ENCODE peak calls at places on chromosomes 12 and 14, in six cellular contexts. D is endothelial cell, M is adrenal gland, Z is GM12865, A is GM23338, V is tibial artery. O is an unnamed sample.

GRCh38 chr14:74407801-74408154 is 18.2 kb downstream of the SYNDIG1L start:
- DNase-seq in A (no peak), Z (no peak), M (no peak), V (no peak), D (no peak), O (no peak)

GRCh38 chr12:57739914-57740538 is 1.5 kb upstream of the AGAP2 start:
- DNase-seq in D (no peak), V (no peak), Z (no peak), A (no peak), M (no peak), O (no peak)

GRCh38 chr12:101829639-101830390 is 944 bp downstream of the GNPTAB start:
- DNase-seq in V (no peak), M (no peak), D (no peak), A (no peak), Z (peak; percentile 33), O (no peak)

GRCh38 chr12:1496162-1496925 is 98.0 kb downstream of the FBXL14 start:
- DNase-seq in V (no peak), A (no peak), M (no peak), D (no peak), Z (no peak), O (no peak)

GRCh38 chr12:105057174-105057573 is 27.1 kb downstream of the ALDH1L2 start:
- DNase-seq in M (no peak), D (no peak), A (no peak), V (no peak), Z (no peak), O (no peak)

GRCh38 chr12:22038734-22039133 is 7.3 kb upstream of the CMAS start:
- DNase-seq in Z (no peak), M (no peak), A (no peak), D (no peak), V (no peak), O (no peak)

GRCh38 chr14:106789318-106789717 is 1262.9 kb downstream of the TMEM121 start:
- DNase-seq in D (no peak), Z (no peak), V (no peak), A (no peak), M (no peak), O (no peak)

GRCh38 chr12:31728917-31729640 is at the start of gene AMN1:
- DNase-seq in D (peak; percentile 97), M (peak; percentile 100), V (peak; percentile 100), A (peak; percentile 100), Z (peak; percentile 100), O (peak; percentile 99)

GRCh38 chr14:105316563-105316941 is 2.0 kb downstream of the PACS2 start:
- DNase-seq in A (no peak), D (no peak), Z (no peak), M (no peak), V (no peak), O (no peak)

GRCh38 chr12:50105913-50106450 is 2.2 kb downstream of the GPD1 start:
- DNase-seq in V (no peak), D (no peak), A (no peak), M (no peak), Z (no peak), O (no peak)

GRCh38 chr12:32494676-32495075 is 95.3 kb downstream of the FGD4 start:
- DNase-seq in V (no peak), D (no peak), A (no peak), Z (no peak), M (no peak), O (peak; percentile 32)

GRCh38 chr14:100748403-100748802 is 21.7 kb downstream of the DLK1 start:
- DNase-seq in A (no peak), M (peak; percentile 15), V (no peak), D (no peak), Z (no peak), O (no peak)

GRCh38 chr14:100749967-100750597 is 23.4 kb downstream of the DLK1 start:
- DNase-seq in M (peak; percentile 21), A (no peak), Z (no peak), D (no peak), V (no peak), O (no peak)

GRCh38 chr14:100747021-100747586 is 20.4 kb downstream of the DLK1 start:
- DNase-seq in Z (no peak), M (peak; percentile 61), D (no peak), A (no peak), V (no peak), O (no peak)

GRCh38 chr14:100747736-100748135 is 21.0 kb downstream of the DLK1 start:
- DNase-seq in M (peak; percentile 42), V (no peak), D (no peak), A (no peak), Z (no peak), O (no peak)

DNA sequence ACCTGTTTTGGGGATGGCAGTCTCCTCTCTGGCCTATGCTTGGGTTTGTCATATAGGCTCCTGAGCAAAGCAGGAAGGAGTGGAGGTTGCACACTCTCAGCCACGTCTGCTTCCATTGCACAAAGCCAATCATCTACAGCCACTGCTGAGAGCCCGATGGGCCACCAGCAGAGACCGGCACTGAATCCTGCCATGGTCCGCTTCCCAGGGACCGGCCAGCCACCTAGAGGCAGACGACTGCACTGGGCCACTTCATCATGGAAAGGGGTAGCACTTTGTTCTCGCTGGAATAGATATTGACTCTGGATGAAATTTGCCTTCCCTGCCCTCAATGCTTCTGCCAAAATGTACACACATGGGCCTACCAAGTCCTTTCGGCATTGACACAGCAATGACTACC is 22.3 kb downstream of the DLK1 start:
- DNase-seq in D (no peak), V (no peak), M (peak; percentile 41), Z (no peak), A (peak; percentile 17), O (no peak)
- TF ChIP-seq CTCF in D (no peak), V (no peak), M (no peak), Z (no peak), A (peak; percentile 17), O (no peak)

GRCh38 chr12:44497044-44497443 is 379.1 kb downstream of the NELL2 start:
- DNase-seq in A (peak; percentile 54), Z (no peak), D (no peak), M (no peak), V (no peak), O (no peak)
- TF ChIP-seq CTCF in A (peak; percentile 72), Z (no peak), D (no peak), M (no peak), V (no peak), O (no peak)

DNA sequence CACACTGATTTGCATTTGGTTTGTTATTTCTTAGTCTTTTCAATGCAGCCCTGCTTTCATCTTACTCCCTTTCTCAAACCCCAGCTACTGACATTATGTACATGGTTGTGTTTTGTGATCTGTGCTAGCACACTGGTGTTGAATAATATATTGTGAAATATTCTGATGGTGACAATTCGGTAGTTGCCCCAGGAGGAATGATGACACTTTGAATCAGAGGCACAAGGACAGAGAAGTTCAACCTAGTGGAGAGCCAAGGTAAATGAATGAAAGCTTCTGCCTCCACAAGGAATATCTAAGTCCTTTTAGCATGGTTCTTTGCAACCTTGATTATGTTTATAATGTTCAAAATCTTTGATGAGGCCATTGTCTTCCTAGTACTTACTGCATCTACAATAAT is 159.9 kb downstream of the PDE3A start:
- DNase-seq in D (no peak), A (no peak), Z (no peak), V (no peak), M (no peak), O (no peak)
- TF ChIP-seq CTCF in D (no peak), A (no peak), Z (no peak), V (peak; percentile 8), M (no peak), O (no peak)

GRCh38 chr12:82745062-82745461 is 58.4 kb downstream of the TMTC2 start:
- DNase-seq in A (no peak), M (no peak), V (no peak), Z (no peak), D (no peak), O (no peak)

GRCh38 chr12:82745807-82746206 is 59.1 kb downstream of the TMTC2 start:
- DNase-seq in D (no peak), Z (no peak), V (no peak), M (no peak), A (no peak), O (no peak)

DNA sequence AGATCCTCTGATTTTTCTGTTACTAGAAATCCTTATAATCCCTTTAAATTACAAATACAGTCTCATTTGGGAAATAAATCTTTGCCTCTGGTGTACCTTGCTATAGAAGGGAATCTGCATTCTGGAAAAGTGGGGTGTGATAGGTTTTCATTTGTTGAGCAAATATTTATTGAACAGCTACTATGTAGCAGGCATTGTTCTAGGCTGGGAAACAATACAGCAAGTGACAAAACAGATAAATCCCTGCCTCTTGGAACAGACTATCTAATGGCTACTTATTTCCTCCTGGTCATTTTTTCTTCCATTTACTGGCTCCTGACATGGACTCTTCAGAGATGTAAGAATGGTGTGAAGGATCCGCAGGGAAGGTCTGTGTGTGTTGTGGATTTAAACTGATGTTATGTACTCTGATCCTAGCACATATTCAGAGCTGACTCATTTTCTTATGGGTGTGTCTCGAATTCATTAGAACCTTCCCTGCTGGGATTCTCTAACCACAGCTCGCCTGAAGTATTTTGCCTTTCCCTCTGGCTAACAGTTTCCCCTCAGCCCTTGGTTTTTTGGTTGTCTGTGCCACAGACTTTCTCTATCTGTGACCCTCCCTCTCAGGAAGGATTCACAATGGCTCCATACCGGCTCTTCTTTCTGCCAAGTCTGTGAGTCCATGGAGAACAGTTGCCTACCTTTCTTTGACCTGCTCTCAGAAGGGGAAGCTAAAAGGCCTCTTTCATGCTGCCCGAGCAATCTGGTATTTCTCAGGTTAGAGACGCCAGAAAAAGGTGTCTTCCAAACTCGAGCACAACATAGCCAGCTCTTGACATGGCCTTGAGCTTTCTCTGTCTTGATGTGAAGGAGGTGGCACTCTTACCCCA is 53.7 kb downstream of the TMTC2 start:
- DNase-seq in A (peak; percentile 23), V (no peak), D (no peak), M (no peak), Z (no peak), O (no peak)
- TF ChIP-seq CTCF in A (no peak), V (no peak), D (no peak), M (no peak), Z (no peak), O (no peak)

GRCh38 chr14:21860172-21860571 is 186.6 kb upstream of the OR4E1 start:
- DNase-seq in M (no peak), A (peak; percentile 88), D (peak; percentile 18), V (no peak), Z (peak; percentile 41), O (peak; percentile 65)
- TF ChIP-seq CTCF in M (no peak), A (peak; percentile 94), D (peak; percentile 70), V (no peak), Z (peak; percentile 51), O (peak; percentile 69)

GRCh38 chr12:116687888-116688287 is 50.0 kb downstream of the SPRING1 start:
- DNase-seq in Z (peak; percentile 66), D (peak; percentile 66), M (peak; percentile 58), V (no peak), A (peak; percentile 94), O (peak; percentile 54)
- TF ChIP-seq CTCF in Z (peak; percentile 55), D (peak; percentile 68), M (peak; percentile 23), V (peak; percentile 35), A (peak; percentile 75), O (peak; percentile 49)

O was measured in activated CD8-positive, alpha-beta T cell treated with anti-CD3 and anti-CD28 coated beads for 36 hours.